ENCODE peak calls at places on chromosomes 11 and 22, in nine cellular contexts. B, L, N, G, I, P, S, V and A are unnamed samples.

GRCh38 chr11:1920909-1921575 is 1.5 kb downstream of the TNNT3 start:
- DNase-seq in B (no peak), L (peak; percentile 11), P (no peak), V (no peak), N (no peak), I (no peak), G (no peak), S (no peak), A (no peak)

GRCh38 chr22:21451545-21452520 is 15.4 kb upstream of the TMEM191C start:
- DNase-seq in V (no peak), B (no peak), I (no peak), G (no peak), S (no peak), N (no peak), L (peak; percentile 1), P (no peak), A (no peak)

GRCh38 chr22:23649071-23649501 is 17.0 kb upstream of the DRICH1 start:
- DNase-seq in N (no peak), S (no peak), I (no peak), G (no peak), B (no peak), P (no peak), L (no peak), V (no peak), A (no peak)

GRCh38 chr11:73359341-73359740 is 16.9 kb upstream of the RELT start:
- DNase-seq in B (peak; percentile 89), P (no peak), S (no peak), I (no peak), G (peak; percentile 34), L (no peak), V (no peak), N (no peak), A (peak; percentile 59)

GRCh38 chr11:45724145-45724544 is 58.7 kb upstream of the CHST1 start:
- DNase-seq in N (no peak), S (no peak), P (no peak), L (no peak), B (no peak), G (no peak), I (no peak), V (no peak), A (no peak)

GRCh38 chr11:28209906-28210305 is 101.7 kb downstream of the METTL15 start:
- DNase-seq in G (no peak), V (no peak), I (no peak), N (no peak), B (peak; percentile 0), P (no peak), L (no peak), S (no peak), A (no peak)

GRCh38 chr11:127098684-127099083 is 98.1 kb upstream of the KIRREL3 start:
- DNase-seq in G (no peak), I (no peak), B (peak; percentile 6), L (peak; percentile 61), S (no peak), V (no peak), N (no peak), P (no peak), A (no peak)

GRCh38 chr11:121553367-121553766 is 100.6 kb upstream of the SORL1-AS1 start:
- DNase-seq in V (no peak), G (peak; percentile 24), I (no peak), N (no peak), S (no peak), L (no peak), B (no peak), P (no peak), A (no peak)

GRCh38 chr11:129184581-129184980 is 7.5 kb downstream of the ARHGAP32 start:
- DNase-seq in S (no peak), N (no peak), P (no peak), I (no peak), G (no peak), V (no peak), L (no peak), B (no peak), A (no peak)

GRCh38 chr11:44684886-44685285 is 41.9 kb upstream of the TSPAN18 start:
- DNase-seq in G (no peak), P (no peak), L (peak; percentile 55), S (no peak), I (no peak), B (no peak), V (no peak), N (no peak), A (no peak)

GRCh38 chr22:25833091-25833490 is 91.1 kb downstream of the MYO18B start:
- DNase-seq in P (no peak), V (no peak), B (no peak), S (no peak), L (no peak), G (no peak), I (no peak), N (no peak), A (no peak)

GRCh38 chr22:42475122-42475521 is 42.9 kb upstream of the NFAM1 start:
- DNase-seq in V (no peak), I (no peak), B (no peak), N (no peak), P (no peak), L (no peak), G (no peak), S (no peak), A (no peak)

GRCh38 chr11:117908959-117909610 is 20.1 kb downstream of the TMPRSS13 start:
- DNase-seq in N (no peak), B (no peak), I (no peak), G (no peak), S (peak; percentile 65), P (no peak), V (no peak), L (no peak), A (no peak)

GRCh38 chr11:57424802-57425564 is 1.9 kb downstream of the SLC43A3 start:
- DNase-seq in S (peak; percentile 56), P (peak; percentile 97), B (peak; percentile 83), N (peak; percentile 73), V (peak; percentile 71), G (peak; percentile 81), I (peak; percentile 86), L (peak; percentile 40), A (peak; percentile 61)

GRCh38 chr11:66868726-66869291 is 11.9 kb downstream of the LRFN4 start:
- DNase-seq in G (peak; percentile 43), L (peak; percentile 86), I (no peak), P (no peak), N (peak; percentile 74), S (peak; percentile 76), V (peak; percentile 87), B (no peak), A (peak; percentile 93)

GRCh38 chr11:93700830-93701229 is 39.3 kb downstream of the CEP295 start:
- DNase-seq in S (no peak), P (no peak), G (no peak), I (peak; percentile 2), L (no peak), B (peak; percentile 10), V (no peak), N (no peak), A (no peak)

GRCh38 chr11:66230978-66231377 is 37.5 kb upstream of the RAB1B start:
- DNase-seq in V (no peak), L (no peak), P (no peak), S (no peak), G (no peak), N (no peak), I (no peak), B (no peak), A (no peak)

GRCh38 chr22:50141891-50142363 is 28.6 kb upstream of the PANX2 start:
- DNase-seq in P (no peak), G (no peak), V (no peak), S (no peak), B (no peak), I (peak; percentile 70), N (no peak), L (peak; percentile 76), A (no peak)

GRCh38 chr11:124080319-124081001 is 34.8 kb upstream of the VWA5A start:
- DNase-seq in B (no peak), P (no peak), S (peak; percentile 55), V (peak; percentile 78), I (no peak), G (peak; percentile 88), N (peak; percentile 73), L (no peak), A (no peak)

DNA sequence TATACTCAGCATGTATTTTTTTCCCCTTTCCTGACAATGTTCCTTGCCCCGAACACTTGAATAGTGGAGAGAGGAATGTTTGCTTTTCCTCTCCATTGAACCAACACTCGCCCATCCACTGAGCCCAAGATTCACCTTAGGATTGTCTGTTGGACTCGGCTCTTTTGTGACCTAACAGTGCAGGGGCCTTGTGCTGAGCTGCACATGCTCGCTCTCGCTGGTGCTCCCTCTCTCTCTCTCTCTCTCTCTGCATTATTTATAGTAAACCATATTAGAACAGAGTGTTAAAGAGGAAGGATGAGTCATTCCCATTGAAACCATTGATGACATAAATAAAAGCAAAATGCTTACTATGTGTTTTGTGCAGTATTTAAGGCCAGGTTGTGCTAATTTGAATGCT is 20.7 kb downstream of the ZBTB16 start:
- DNase-seq in N (no peak), L (no peak), G (no peak), V (no peak), S (no peak), I (peak; percentile 84), B (peak; percentile 35), P (peak; percentile 80), A (peak; percentile 85)
- H3K27me3 ChIP-seq in N (peaks cover 94% of the 10 kb centered on the region), L (peaks cover 25% of the 10 kb centered on the region), G (no peaks in the 10 kb centered on the region), V (peaks cover 86% of the 10 kb centered on the region), S (no peaks in the 10 kb centered on the region), I (peaks cover 2% of the 10 kb centered on the region), B (peaks cover 19% of the 10 kb centered on the region), P (no peaks in the 10 kb centered on the region), A (no peaks in the 10 kb centered on the region)

DNA sequence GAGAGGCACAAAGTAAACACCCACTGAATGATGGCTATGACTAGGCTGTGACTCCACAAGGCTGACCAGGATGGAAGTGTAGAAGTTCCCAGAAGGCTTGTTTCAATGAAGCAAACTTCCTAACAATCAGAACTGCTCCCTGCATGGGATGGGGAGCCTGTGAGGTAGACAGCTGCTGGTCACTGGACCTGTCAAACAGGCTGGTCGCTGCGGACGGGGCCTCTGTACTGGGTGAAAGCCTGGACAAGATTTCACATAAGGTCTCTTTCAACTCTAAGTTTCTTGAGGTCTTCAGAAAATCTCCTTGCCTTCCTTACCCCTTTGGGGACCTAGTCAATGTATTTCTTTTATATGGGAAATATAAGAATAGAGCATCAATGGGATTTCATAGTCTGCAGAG is 438.2 kb downstream of the BUD13 start:
- DNase-seq in P (no peak), S (no peak), I (no peak), G (no peak), B (no peak), V (no peak), L (no peak), N (no peak), A (no peak)
- TF ChIP-seq EZH2 in P (no peak), S (no peak), I (no peak), G (no peak), B (no peak), V (no peak), L (no peak), N (no peak), A (no peak)

DNA sequence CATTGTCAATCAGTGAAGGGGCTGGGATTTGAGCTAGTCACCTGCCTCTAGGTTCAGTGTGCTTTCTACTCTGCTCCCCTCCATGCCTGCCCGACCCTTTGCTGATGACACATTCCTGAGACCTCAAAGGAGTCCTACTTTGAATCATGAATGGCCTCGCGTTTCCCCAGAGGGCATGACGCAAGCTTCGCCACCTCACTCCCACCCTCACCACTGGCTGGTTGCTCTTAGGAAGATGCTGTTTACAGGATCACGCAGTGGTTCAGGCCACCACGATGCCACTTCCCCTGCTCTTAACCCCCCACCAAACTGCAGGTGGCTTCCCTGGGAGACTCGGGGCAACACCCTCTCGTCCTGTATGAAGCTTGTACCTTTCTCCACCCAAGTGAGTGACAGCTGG is 62.9 kb upstream of the B3GAT1 start:
- DNase-seq in I (no peak), B (no peak), V (no peak), S (no peak), G (no peak), L (no peak), P (no peak), N (no peak), A (no peak)
- H3K27me3 ChIP-seq in I (no peaks in the 10 kb centered on the region), B (no peaks in the 10 kb centered on the region), V (peaks cover 35% of the 10 kb centered on the region), S (no peaks in the 10 kb centered on the region), G (no peaks in the 10 kb centered on the region), L (peaks cover 6% of the 10 kb centered on the region), P (no peaks in the 10 kb centered on the region), N (peaks cover 100% of the 10 kb centered on the region), A (no peaks in the 10 kb centered on the region)

GRCh38 chr22:46150615-46151423 is 493 bp downstream of the PPARA start:
- DNase-seq in V (no peak), S (peak; percentile 40), L (peak; percentile 69), B (peak; percentile 55), N (no peak), P (peak; percentile 19), I (no peak), G (peak; percentile 49), A (peak; percentile 50)
- TF ChIP-seq EZH2 in V (no peak), S (no peak), L (peak; percentile 90), B (no peak), N (no peak), P (peak; percentile 49), I (no peak), G (no peak), A (no peak)